ENCODE peak calls at places on chromosomes 1 and 21, in six cellular contexts. Y is C1 segment of cervical spinal cord; S is activated CD8-positive, alpha-beta memory T cell treated with anti-CD3 and anti-CD28 coated beads for 1 hour; M is nucleus accumbens; R is EL; A is activated T-helper 9 cell treated with anti-CD3 and anti-CD28 coated beads, Interleukin-2, amount 50 U/mL, for 16 hours. W is an unnamed sample.
A peak's percentile ranks its signal among the peaks of the same experiment; 100 is the strongest.

GRCh38 chr1:63935148-63935547 is 161.3 kb downstream of the ROR1 start:
- DNase-seq in Y (no peak), S (no peak), M (no peak), R (no peak), A (no peak), W (peak; percentile 2)

GRCh38 chr1:6099297-6099696 is 53.6 kb downstream of the KCNAB2 start:
- DNase-seq in Y (no peak), S (no peak), M (no peak), R (no peak), A (no peak), W (no peak)

GRCh38 chr1:175062339-175062738 is 5.3 kb upstream of the TNN start:
- DNase-seq in Y (no peak), S (no peak), M (no peak), R (no peak), A (no peak), W (no peak)

GRCh38 chr21:21000576-21001175 is 2.5 kb downstream of the NCAM2 start:
- DNase-seq in Y (no peak), S (no peak), M (no peak), R (no peak), A (no peak), W (no peak)

GRCh38 chr1:1318131-1318652 is 6.3 kb downstream of the INTS11 start:
- DNase-seq in Y (no peak), S (no peak), M (no peak), R (peak; percentile 91), A (no peak), W (no peak)

GRCh38 chr1:244603498-244603897 is 49.4 kb upstream of the DESI2 start:
- DNase-seq in Y (no peak), S (no peak), M (no peak), R (peak; percentile 27), A (no peak), W (no peak)

GRCh38 chr1:239819075-239819474 is 272.6 kb upstream of the FMN2 start:
- DNase-seq in Y (no peak), S (no peak), M (no peak), R (no peak), A (no peak), W (no peak)

GRCh38 chr1:246784621-246785535 is 60.7 kb downstream of the SCCPDH start:
- DNase-seq in Y (no peak), S (no peak), M (no peak), R (peak; percentile 51), A (no peak), W (no peak)

GRCh38 chr1:115112496-115113375 is 23.4 kb upstream of the TSPAN2 start:
- DNase-seq in Y (peak; percentile 7), S (peak; percentile 20), M (no peak), R (peak; percentile 38), A (peak; percentile 31), W (no peak)

GRCh38 chr1:96388421-96389310 is 332.9 kb upstream of the PTBP2 start:
- DNase-seq in Y (no peak), S (no peak), M (no peak), R (peak; percentile 83), A (no peak), W (no peak)

GRCh38 chr1:29033829-29034466 is 89.8 kb downstream of the TMEM200B start:
- DNase-seq in Y (no peak), S (no peak), M (no peak), R (peak; percentile 53), A (no peak), W (no peak)

GRCh38 chr21:45577806-45578801 is 35.9 kb upstream of the SLC19A1 start:
- DNase-seq in Y (no peak), S (no peak), M (no peak), R (no peak), A (no peak), W (no peak)

GRCh38 chr1:26743426-26744059 is 44.2 kb upstream of the PIGV start:
- DNase-seq in Y (no peak), S (no peak), M (no peak), R (no peak), A (no peak), W (no peak)

GRCh38 chr1:199759268-199759724 is 268.2 kb upstream of the NR5A2 start:
- DNase-seq in Y (no peak), S (no peak), M (no peak), R (peak; percentile 68), A (no peak), W (no peak)

GRCh38 chr1:110503471-110503870 is 15.5 kb downstream of the KCNA10 start:
- DNase-seq in Y (no peak), S (no peak), M (no peak), R (no peak), A (no peak), W (no peak)

GRCh38 chr1:116514708-116515525 is 55.9 kb downstream of the CD58 start:
- DNase-seq in Y (no peak), S (peak; percentile 42), M (no peak), R (no peak), A (peak; percentile 48), W (no peak)

GRCh38 chr21:39788383-39788782 is 43.4 kb downstream of the IGSF5 start:
- DNase-seq in Y (peak; percentile 43), S (no peak), M (peak; percentile 46), R (peak; percentile 74), A (no peak), W (peak; percentile 68)